ENCODE peak calls at places on chromosomes 6 and 20, in nine cellular contexts. H is HuH-7; V is activated effector memory CD4-positive, alpha-beta T cell treated with anti-CD3 and anti-CD28 coated beads, Interleukin-2, amount 50 U/mL, for 16 hours; I is stimulated activated CD8-positive, alpha-beta memory T cell treated with anti-CD3 and anti-CD28 coated beads, Interleukin-12 subunit alpha, Interleukin-12 subunit beta, amount 100 ng/mL, for 4 hours; X is neural progenitor cell; C is glutamatergic neuron; G is fibroblast of the conjunctiva; E is GM23338; N is CD8-positive, alpha-beta memory T cell. Z is an unnamed sample.

GRCh38 chr20:10467985-10468845 is 33.1 kb downstream of the SLX4IP start:
- DNase-seq in H (no peak), V (no peak), I (no peak), X (peak), C (no peak), G (no peak), E (no peak), N (no peak), Z (no peak)

GRCh38 chr6:128259036-128259734 is 261.2 kb downstream of the PTPRK start:
- DNase-seq in H (no peak), V (no peak), I (no peak), X (no peak), C (no peak), G (no peak), E (no peak), N (no peak), Z (no peak)

GRCh38 chr6:64926051-64926450 is 781.0 kb downstream of the EYS start:
- DNase-seq in H (no peak), V (no peak), I (no peak), X (no peak), C (no peak), G (no peak), E (no peak), N (no peak), Z (no peak)

GRCh38 chr6:54877713-54878317 is 31.2 kb downstream of the FAM83B start:
- DNase-seq in H (no peak), V (no peak), I (no peak), X (no peak), C (no peak), G (no peak), E (no peak), N (no peak), Z (no peak)

GRCh38 chr20:61631770-61632169 is 379.7 kb downstream of the CDH4 start:
- DNase-seq in H (no peak), V (no peak), I (no peak), X (no peak), C (no peak), G (no peak), E (no peak), N (no peak), Z (no peak)

GRCh38 chr6:166026586-166027126 is 141.0 kb downstream of the TBXT start:
- DNase-seq in H (no peak), V (no peak), I (no peak), X (no peak), C (peak), G (no peak), E (no peak), N (no peak), Z (no peak)

GRCh38 chr6:33241968-33242367 is 29.7 kb downstream of the VPS52 start:
- DNase-seq in H (no peak), V (no peak), I (no peak), X (no peak), C (no peak), G (no peak), E (no peak), N (no peak), Z (no peak)

GRCh38 chr6:81295310-81295709 is 457.2 kb downstream of the TENT5A start:
- DNase-seq in H (no peak), V (no peak), I (no peak), X (no peak), C (no peak), G (no peak), E (no peak), N (no peak), Z (no peak)

GRCh38 chr6:157597461-157598312 is 216.7 kb downstream of the ZDHHC14 start:
- DNase-seq in H (peak), V (no peak), I (peak), X (peak), C (peak), G (no peak), E (peak), N (peak), Z (no peak)

GRCh38 chr6:52914516-52914915 is 5.0 kb upstream of the GSTA3 start:
- DNase-seq in H (no peak), V (no peak), I (no peak), X (no peak), C (no peak), G (no peak), E (no peak), N (no peak), Z (no peak)

GRCh38 chr6:135250234-135250633 is 69.1 kb downstream of the MYB start:
- DNase-seq in H (no peak), V (no peak), I (no peak), X (no peak), C (no peak), G (no peak), E (no peak), N (no peak), Z (no peak)

GRCh38 chr6:44630125-44631028 is 242.9 kb downstream of the CDC5L start:
- DNase-seq in H (peak), V (peak), I (no peak), X (peak), C (peak), G (peak), E (peak), N (no peak), Z (no peak)

GRCh38 chr6:158707120-158707519 is 57.3 kb downstream of the SYTL3 start:
- DNase-seq in H (no peak), V (no peak), I (no peak), X (no peak), C (no peak), G (no peak), E (no peak), N (no peak), Z (no peak)

GRCh38 chr6:136696238-136696637 is 96.0 kb downstream of the MAP3K5 start:
- DNase-seq in H (no peak), V (no peak), I (no peak), X (no peak), C (no peak), G (no peak), E (no peak), N (no peak), Z (no peak)

GRCh38 chr20:17816804-17817590 is 117.2 kb downstream of the BANF2 start:
- DNase-seq in H (no peak), V (no peak), I (no peak), X (no peak), C (no peak), G (no peak), E (no peak), N (no peak), Z (no peak)

GRCh38 chr20:33675127-33675954 is 1.1 kb upstream of the NECAB3 start:
- DNase-seq in H (no peak), V (no peak), I (no peak), X (no peak), C (no peak), G (no peak), E (no peak), N (no peak), Z (no peak)

GRCh38 chr6:106619223-106619622 is 10.1 kb downstream of the RTN4IP1 start:
- DNase-seq in H (no peak), V (no peak), I (no peak), X (no peak), C (no peak), G (no peak), E (no peak), N (no peak), Z (no peak)

GRCh38 chr6:163827157-163827556 is 412.6 kb downstream of the QKI start:
- DNase-seq in H (no peak), V (no peak), I (no peak), X (no peak), C (no peak), G (no peak), E (no peak), N (no peak), Z (no peak)

GRCh38 chr6:137269803-137270202 is 50.6 kb upstream of the IFNGR1 start:
- DNase-seq in H (no peak), V (no peak), I (no peak), X (no peak), C (no peak), G (no peak), E (no peak), N (no peak), Z (no peak)

GRCh38 chr6:34551720-34552119 is 4.4 kb downstream of the SPDEF start:
- DNase-seq in H (no peak), V (no peak), I (no peak), X (no peak), C (no peak), G (no peak), E (no peak), N (no peak), Z (no peak)

GRCh38 chr6:127592964-127593363 is 16.0 kb downstream of the C6orf58 start:
- DNase-seq in H (peak), V (no peak), I (no peak), X (no peak), C (no peak), G (no peak), E (peak), N (no peak), Z (no peak)

GRCh38 chr20:61896058-61896961 is 169.4 kb downstream of the TAF4 start:
- DNase-seq in H (peak), V (peak), I (no peak), X (peak), C (peak), G (peak), E (peak), N (no peak), Z (peak)

GRCh38 chr6:15276036-15276435 is 30.2 kb downstream of the JARID2 start:
- DNase-seq in H (no peak), V (no peak), I (no peak), X (no peak), C (no peak), G (no peak), E (no peak), N (no peak), Z (no peak)

GRCh38 chr6:39439342-39440038 is 117.0 kb upstream of the KCNK16 start:
- DNase-seq in H (no peak), V (no peak), I (no peak), X (no peak), C (no peak), G (no peak), E (no peak), N (no peak), Z (no peak)